ENCODE peak calls at places on chromosomes 2 and 18, in four cellular contexts. K, V, D and U are unnamed samples.

GRCh38 chr2:168495524-168495923 is 39.5 kb downstream of the CERS6 start:
- DNase-seq in V (peak; percentile 86), K (no peak), D (no peak), U (no peak)

GRCh38 chr2:47867205-47867604 is 39.1 kb downstream of the FBXO11 start:
- DNase-seq in V (no peak), D (no peak), K (no peak), U (peak; percentile 18)

GRCh38 chr2:134852518-134852917 is 14.1 kb downstream of the ACMSD start:
- DNase-seq in K (peak; percentile 28), V (no peak), D (no peak), U (no peak)

GRCh38 chr2:240925191-240925575 is 19.0 kb downstream of the CROCC2 start:
- DNase-seq in D (no peak), V (no peak), K (peak; percentile 10), U (no peak)

GRCh38 chr2:121479882-121480522 is 50.7 kb upstream of the RNU4ATAC start:
- DNase-seq in D (no peak), V (no peak), K (peak; percentile 61), U (peak; percentile 18)

GRCh38 chr2:225824748-225825449 is 425.4 kb downstream of the NYAP2 start:
- DNase-seq in D (no peak), V (no peak), K (peak; percentile 25), U (no peak)

GRCh38 chr18:6747646-6748045 is 18.1 kb downstream of the ARHGAP28 start:
- DNase-seq in V (no peak), K (no peak), D (no peak), U (no peak)

GRCh38 chr2:124704056-124704644 is 679.1 kb downstream of the CNTNAP5 start:
- DNase-seq in D (no peak), V (no peak), K (peak; percentile 10), U (no peak)

GRCh38 chr18:13823707-13824395 is at the start of gene MC5R:
- DNase-seq in D (peak; percentile 23), V (no peak), K (peak; percentile 82), U (peak; percentile 82)

GRCh38 chr2:159438720-159439353 is 152.3 kb upstream of the WDSUB1 start:
- DNase-seq in K (no peak), V (no peak), D (no peak), U (no peak)

GRCh38 chr18:63979409-63979908 is 9.6 kb downstream of the SERPINB8 start:
- DNase-seq in K (peak; percentile 55), V (no peak), D (peak; percentile 66), U (peak; percentile 13)

DNA sequence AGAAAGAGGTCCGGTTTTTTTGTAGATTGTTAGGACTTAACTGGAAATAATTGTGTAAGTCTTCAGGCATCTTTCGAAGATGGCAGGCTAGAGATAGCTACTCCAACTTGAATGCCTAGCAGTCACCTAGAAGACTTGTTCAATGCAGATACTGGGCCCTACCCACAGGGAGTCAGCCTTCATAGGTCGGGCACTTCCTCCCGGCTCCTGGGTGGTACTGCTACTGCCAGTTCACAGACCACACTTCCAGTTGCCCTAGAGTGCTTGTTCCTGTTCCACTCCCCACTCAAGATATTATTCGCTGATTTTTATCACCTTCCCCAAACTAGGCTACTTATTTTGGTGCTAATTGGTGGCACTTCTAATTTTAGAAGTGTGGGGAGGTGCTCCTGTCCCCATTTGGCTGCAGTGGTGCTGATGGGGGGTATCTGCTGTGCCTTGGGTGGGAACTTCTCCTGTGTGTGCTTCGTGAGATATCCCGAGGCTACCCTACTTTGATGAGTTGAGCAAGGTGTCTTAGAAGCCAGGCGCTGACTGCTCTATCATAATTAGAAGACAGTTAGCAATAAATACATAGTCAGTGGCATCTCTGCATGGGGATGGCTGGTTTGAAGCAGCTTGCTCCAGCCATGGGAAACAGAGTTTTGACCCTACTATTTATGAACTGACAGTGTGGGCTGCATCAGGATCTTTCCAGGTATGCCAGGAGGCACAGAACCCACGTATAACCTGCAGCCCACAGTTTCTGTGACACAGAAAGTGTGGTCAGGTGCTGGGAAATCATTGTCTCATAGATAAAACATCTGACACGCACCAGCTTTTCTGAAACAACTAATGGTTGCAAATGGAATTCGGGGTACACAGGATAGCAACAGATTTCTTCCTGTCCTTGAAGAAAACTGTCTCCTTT is 34.5 kb downstream of the INPP4A start:
- DNase-seq in K (no peak), V (no peak), D (no peak), U (no peak)
- TF ChIP-seq CBFB in K (no peak), V (no peak), D (no peak), U (no peak)

GRCh38 chr18:77567202-77567601 is 317.6 kb downstream of the GALR1 start:
- DNase-seq in V (no peak), D (no peak), K (no peak), U (no peak)

GRCh38 chr18:77571743-77572142 is 322.1 kb downstream of the GALR1 start:
- DNase-seq in K (no peak), D (no peak), V (no peak), U (no peak)

GRCh38 chr18:77572537-77572936 is 322.9 kb downstream of the GALR1 start:
- DNase-seq in V (no peak), K (no peak), D (no peak), U (no peak)

DNA sequence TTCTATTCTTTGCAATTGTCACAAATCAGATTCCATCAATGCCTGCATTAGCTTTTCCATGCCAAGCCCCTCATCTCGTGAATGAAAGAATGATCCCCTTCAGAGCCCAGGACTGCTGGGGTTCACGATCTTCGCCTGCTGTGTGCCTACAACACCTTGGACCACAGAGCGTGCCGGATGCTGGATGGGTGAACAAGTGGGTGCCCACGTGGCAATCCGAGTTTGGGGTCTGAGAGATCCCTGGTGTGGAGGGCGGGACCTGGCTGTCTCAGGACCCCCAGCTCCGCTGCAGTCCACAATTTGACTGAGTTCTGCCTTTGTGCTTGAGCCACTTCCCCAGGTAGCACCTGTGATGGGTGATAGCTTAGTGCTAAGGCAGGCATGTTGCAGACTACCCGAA is 317.0 kb downstream of the GALR1 start:
- DNase-seq in V (no peak), K (no peak), D (no peak), U (no peak)
- TF ChIP-seq CBFB in V (no peak), K (no peak), D (no peak), U (no peak)

DNA sequence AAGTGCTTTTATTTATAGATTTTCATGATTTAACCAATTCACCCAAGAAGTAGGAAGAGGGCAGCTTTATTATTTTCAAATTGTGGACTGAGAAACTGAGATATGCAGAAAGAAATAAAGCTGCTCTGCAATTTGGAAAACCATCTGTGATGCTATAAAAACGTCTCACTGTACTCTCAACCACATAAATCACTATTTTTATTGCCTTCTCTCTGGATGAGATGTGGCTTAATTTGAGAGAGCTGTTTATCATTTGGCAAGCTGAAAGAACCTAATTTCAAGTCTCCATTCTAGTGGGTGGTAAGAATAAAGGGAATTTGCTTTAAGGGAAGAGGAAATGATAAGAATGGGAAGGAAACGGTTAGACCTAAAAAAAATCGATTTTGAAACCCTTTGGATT is 49.9 kb upstream of the CYP1B1 start:
- DNase-seq in V (no peak), K (no peak), D (no peak), U (no peak)
- TF ChIP-seq CBFB in V (no peak), K (no peak), D (no peak), U (no peak)

GRCh38 chr18:48072428-48073204 is 142.2 kb upstream of the SMAD2 start:
- DNase-seq in D (no peak), K (no peak), V (no peak), U (no peak)
- TF ChIP-seq CBFB in D (no peak), K (no peak), V (no peak), U (no peak)

DNA sequence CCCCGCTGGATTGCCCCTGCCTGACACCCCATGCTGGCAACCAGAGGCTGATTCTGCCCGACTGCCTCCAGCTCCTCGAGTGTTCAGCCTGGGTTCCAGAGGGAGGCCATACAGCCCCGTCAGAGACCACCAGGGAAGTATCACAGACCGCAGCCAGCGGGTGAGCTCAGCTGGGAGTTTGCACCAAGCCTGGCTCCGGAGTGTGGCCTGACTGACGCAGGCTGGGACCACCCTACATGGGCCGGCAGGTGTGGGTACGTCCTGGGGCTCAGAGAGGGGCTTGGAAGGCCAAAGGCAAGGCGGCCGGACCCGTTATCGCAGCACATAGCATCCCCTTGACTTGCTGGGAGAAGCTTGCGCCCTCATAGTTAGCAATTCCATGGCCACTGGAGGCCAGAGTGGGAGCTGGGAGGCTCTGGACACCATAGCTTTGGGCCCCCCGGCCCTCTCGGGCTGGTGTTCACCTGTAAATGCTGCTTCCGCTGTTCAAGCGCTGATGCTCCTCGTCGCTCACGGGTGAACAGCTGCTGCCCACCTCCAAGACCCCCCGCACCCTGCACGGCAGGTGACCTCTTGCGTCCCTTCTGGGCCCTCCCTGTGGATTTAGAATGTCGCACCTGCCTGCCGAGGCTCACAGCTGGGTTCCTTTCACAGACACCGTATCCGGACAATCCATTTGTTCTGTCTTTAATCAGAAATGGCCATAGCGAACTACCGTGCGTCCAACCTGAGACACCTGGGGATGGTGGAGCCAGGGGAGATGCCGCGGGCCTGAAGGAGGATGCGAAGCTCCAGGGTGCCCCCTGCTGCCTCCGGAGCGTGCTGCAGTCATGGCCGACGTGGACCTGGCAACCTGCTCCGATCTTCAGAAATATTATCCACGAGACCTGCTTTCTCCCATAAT is 31.2 kb upstream of the SLC66A3 start:
- DNase-seq in D (peak; percentile 43), V (no peak), K (peak; percentile 90), U (peak; percentile 74)
- TF ChIP-seq CBFB in D (no peak), V (no peak), K (no peak), U (no peak)

GRCh38 chr2:62505649-62506420 is at the start of gene TMEM17:
- DNase-seq in D (no peak), V (peak; percentile 35), K (peak; percentile 94), U (peak; percentile 95)

GRCh38 chr2:62504657-62505056 is 1.3 kb downstream of the TMEM17 start:
- DNase-seq in V (no peak), K (no peak), D (no peak), U (no peak)

GRCh38 chr2:62505109-62505508 is 886 bp downstream of the TMEM17 start:
- DNase-seq in D (no peak), V (no peak), K (no peak), U (peak; percentile 27)

GRCh38 chr2:62501794-62502500 is 4.0 kb downstream of the TMEM17 start:
- DNase-seq in D (no peak), K (no peak), V (no peak), U (no peak)

DNA sequence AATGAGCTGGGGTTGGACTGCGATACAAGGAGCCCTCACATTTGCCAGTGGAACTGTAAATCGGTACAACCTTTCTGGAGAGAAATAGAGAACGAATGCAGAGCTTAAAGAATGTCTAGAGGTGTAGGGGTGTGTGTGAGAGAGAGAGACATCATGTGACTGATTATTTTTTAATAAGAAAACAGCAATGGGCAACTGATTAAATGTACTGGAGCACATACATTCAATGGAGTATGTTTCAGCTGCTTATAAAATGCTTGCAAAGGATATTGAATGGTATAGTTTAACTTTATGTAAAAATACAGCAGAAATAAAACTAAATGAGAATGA is 391 bp upstream of the TMEM17 start:
- DNase-seq in K (no peak), D (no peak), V (peak; percentile 15), U (no peak)
- TF ChIP-seq CBFB in K (no peak), D (no peak), V (no peak), U (no peak)

DNA sequence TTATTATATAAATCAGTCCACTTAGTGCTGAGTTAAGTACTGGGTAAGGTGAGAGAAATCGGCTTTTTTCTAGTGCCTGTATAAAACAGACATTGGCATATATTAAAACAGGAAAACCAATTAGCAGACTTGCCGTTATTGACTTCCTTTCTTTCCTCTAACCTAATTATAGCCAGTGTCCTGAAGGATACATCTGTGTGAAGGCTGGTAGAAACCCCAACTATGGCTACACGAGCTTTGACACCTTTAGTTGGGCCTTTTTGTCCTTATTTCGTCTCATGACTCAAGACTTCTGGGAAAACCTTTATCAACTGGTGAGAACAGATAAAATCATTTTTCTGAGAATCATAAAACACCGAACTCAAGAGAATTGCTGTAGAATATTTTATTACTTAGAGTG is 74.2 kb downstream of the SCN2A start:
- DNase-seq in D (no peak), K (no peak), V (no peak), U (no peak)
- TF ChIP-seq CBFB in D (no peak), K (no peak), V (no peak), U (no peak)